ENCODE peak calls at places on chromosomes 5 and 9, in nine cellular contexts. U is spleen, C is cardiac muscle cell, A is IMR-90, E is PC-3, G is ovary, X is sigmoid colon, D is pancreas, Q is stomach. L is an unnamed sample.

GRCh38 chr5:179786861-179787260 is 6.9 kb upstream of the LTC4S start:
- DNase-seq in U (no peak), C (no peak), A (no peak), E (no peak), G (no peak), X (peak; percentile 57), D (no peak), Q (no peak), L (no peak)

GRCh38 chr9:120418315-120418714 is 161.7 kb downstream of the CDK5RAP2 start:
- DNase-seq in U (no peak), C (no peak), A (no peak), E (no peak), G (no peak), X (no peak), D (no peak), Q (no peak), L (no peak)

GRCh38 chr5:33210983-33211382 is 229.8 kb upstream of the TARS1 start:
- DNase-seq in U (no peak), C (no peak), A (no peak), E (no peak), G (no peak), X (no peak), D (no peak), Q (no peak), L (no peak)

GRCh38 chr9:971901-972511 is 4.4 kb upstream of the DMRT3 start:
- DNase-seq in U (no peak), C (peak; percentile 67), A (no peak), E (no peak), G (no peak), X (no peak), D (peak; percentile 63), Q (no peak), L (peak; percentile 70)

GRCh38 chr9:33287087-33287490 is 3.2 kb upstream of the NFX1 start:
- DNase-seq in U (no peak), C (peak; percentile 64), A (peak; percentile 75), E (peak; percentile 76), G (no peak), X (no peak), D (no peak), Q (peak; percentile 55), L (peak; percentile 71)

GRCh38 chr5:86837610-86838009 is 219.9 kb downstream of the COX7C start:
- DNase-seq in U (no peak), C (no peak), A (peak; percentile 20), E (peak; percentile 77), G (no peak), X (no peak), D (no peak), Q (no peak), L (no peak)

GRCh38 chr5:56328753-56329560 is 95.8 kb upstream of the ANKRD55 start:
- DNase-seq in U (no peak), C (no peak), A (peak; percentile 76), E (peak; percentile 67), G (no peak), X (no peak), D (no peak), Q (no peak), L (no peak)

GRCh38 chr5:15238006-15238405 is 262.0 kb upstream of the FBXL7 start:
- DNase-seq in U (no peak), C (no peak), A (no peak), E (no peak), G (no peak), X (no peak), D (no peak), Q (no peak), L (no peak)

GRCh38 chr5:136108131-136108739 is 24.4 kb upstream of the SMAD5 start:
- DNase-seq in U (no peak), C (no peak), A (no peak), E (no peak), G (no peak), X (no peak), D (no peak), Q (no peak), L (no peak)

GRCh38 chr5:130871346-130872086 is 293.5 kb downstream of the HINT1 start:
- DNase-seq in U (no peak), C (peak; percentile 45), A (peak; percentile 1), E (peak; percentile 50), G (no peak), X (no peak), D (no peak), Q (peak; percentile 26), L (no peak)

GRCh38 chr9:92176068-92176799 is 61.0 kb upstream of the SPTLC1 start:
- DNase-seq in U (no peak), C (no peak), A (no peak), E (peak; percentile 14), G (no peak), X (no peak), D (no peak), Q (no peak), L (no peak)

GRCh38 chr9:17018001-17018491 is 116.8 kb upstream of the CNTLN start:
- DNase-seq in U (no peak), C (no peak), A (peak; percentile 75), E (no peak), G (peak; percentile 19), X (peak; percentile 68), D (no peak), Q (no peak), L (no peak)

GRCh38 chr5:55672477-55672911 is 39.6 kb downstream of the SLC38A9 start:
- DNase-seq in U (no peak), C (no peak), A (no peak), E (no peak), G (no peak), X (no peak), D (no peak), Q (no peak), L (no peak)

GRCh38 chr5:23446436-23446835 is 61.0 kb upstream of the PRDM9 start:
- DNase-seq in U (no peak), C (no peak), A (no peak), E (peak; percentile 52), G (no peak), X (no peak), D (no peak), Q (no peak), L (no peak)

GRCh38 chr5:23451156-23451555 is 56.3 kb upstream of the PRDM9 start:
- DNase-seq in U (no peak), C (no peak), A (no peak), E (peak; percentile 57), G (no peak), X (no peak), D (no peak), Q (no peak), L (no peak)

GRCh38 chr5:23445573-23445972 is 61.8 kb upstream of the PRDM9 start:
- DNase-seq in U (no peak), C (no peak), A (no peak), E (peak; percentile 27), G (no peak), X (no peak), D (no peak), Q (no peak), L (no peak)

GRCh38 chr5:23448627-23449026 is 58.8 kb upstream of the PRDM9 start:
- DNase-seq in U (no peak), C (no peak), A (no peak), E (no peak), G (no peak), X (no peak), D (no peak), Q (no peak), L (no peak)

DNA sequence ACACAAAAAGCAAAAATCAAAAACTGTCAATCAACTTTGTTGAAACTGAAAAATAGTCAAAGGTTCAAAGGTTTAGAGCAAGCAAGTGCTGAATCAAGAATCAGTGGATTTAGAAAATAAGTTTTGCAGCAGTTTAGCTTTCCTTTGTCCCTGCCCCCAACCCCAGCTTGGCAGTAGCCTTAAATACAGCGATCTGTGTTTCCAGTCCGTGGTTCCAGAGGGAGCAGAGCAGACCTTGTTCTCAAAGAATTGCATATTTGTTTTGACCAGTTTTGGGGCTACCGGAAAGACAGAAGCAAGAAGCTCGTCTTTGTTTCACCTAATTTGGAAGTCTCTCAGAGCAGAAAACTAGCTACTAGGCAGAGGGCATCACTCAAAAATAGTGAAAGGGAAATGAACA is 57.2 kb upstream of the PRDM9 start:
- DNase-seq in U (no peak), C (no peak), A (no peak), E (no peak), G (no peak), X (no peak), D (no peak), Q (no peak), L (no peak)
- H3K9me3 ChIP-seq in U (no peaks in the 10 kb centered on the region), C (no peaks in the 10 kb centered on the region), A (no peaks in the 10 kb centered on the region), E (no peaks in the 10 kb centered on the region), G (no peaks in the 10 kb centered on the region), X (no peaks in the 10 kb centered on the region), D (no peaks in the 10 kb centered on the region), Q (no peaks in the 10 kb centered on the region), L (peaks cover 6% of the 10 kb centered on the region)

DNA sequence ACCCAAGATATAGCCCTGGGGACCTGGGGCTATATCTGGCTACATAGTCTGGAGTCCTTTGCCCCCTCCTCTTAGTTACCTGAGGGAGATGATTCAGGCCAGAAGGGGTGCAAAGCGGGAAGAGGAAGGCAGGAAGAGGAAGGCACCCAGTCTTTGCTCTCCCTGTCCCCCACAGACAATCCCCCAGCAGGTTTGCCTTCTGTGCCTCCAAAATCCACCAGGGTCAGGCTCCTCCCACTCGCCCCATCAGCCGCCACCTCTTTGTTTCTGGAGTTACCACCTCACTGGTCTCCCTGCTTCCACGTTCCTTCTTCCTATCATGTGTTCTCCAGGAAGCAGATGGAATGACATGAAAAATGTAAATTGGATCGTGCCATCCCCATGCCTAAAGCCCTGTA is 31.2 kb upstream of the FABP6 start:
- DNase-seq in U (no peak), C (no peak), A (no peak), E (no peak), G (no peak), X (no peak), D (no peak), Q (no peak), L (no peak)
- H3K4me3 ChIP-seq in U (no peak overlapping the region), C (no peak overlapping the region), A (no peak overlapping the region), E (no peak overlapping the region), G (no peak overlapping the region), X (no peak overlapping the region), D (no peak overlapping the region), Q (no peak overlapping the region), L (no peak overlapping the region)

DNA sequence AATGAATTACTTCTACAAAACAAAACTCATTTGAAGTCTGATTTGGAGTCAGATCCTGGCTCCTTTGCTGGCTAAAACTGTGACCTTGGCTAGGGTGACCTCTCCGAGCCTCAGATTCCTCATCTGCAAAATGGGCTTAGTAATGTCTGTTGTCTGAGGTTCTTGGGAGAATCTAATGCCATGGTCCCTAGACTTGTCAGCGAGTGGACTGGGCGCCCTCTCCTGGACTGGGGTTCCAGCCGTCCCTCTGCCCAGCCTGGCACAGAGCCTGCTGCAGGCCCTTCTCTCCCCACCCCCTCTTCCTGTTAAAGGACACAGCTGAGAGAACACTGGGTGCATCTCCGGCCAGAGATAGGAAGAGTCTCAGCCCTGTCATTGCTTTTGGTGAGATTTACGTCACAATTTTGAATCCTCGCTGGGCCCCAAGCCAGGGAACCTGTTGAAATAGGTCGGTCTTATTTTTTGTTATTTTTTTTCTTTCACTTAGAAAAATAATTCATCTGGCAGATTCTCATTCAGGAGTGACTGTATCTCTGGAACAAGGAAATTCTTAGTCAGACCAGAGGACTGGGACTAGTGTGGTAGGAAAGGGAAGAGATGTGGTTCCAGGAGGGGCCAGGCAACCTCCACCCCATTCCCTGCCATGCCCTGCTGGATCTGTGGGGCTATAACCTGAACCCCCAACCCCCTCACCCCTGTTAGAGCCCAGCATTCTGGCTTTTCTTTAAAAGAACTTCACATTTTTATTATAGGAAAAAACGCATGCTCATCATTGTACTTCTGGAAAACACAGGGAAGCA is 48.2 kb upstream of the RPL26L1 start:
- DNase-seq in U (peak; percentile 92), C (no peak), A (peak; percentile 96), E (peak; percentile 51), G (no peak), X (peak; percentile 95), D (peak; percentile 40), Q (peak; percentile 55), L (peak; percentile 79)
- TF ChIP-seq CTCF in U (peak; percentile 57), C (peak; percentile 53), A (peak; percentile 53), E (peak; percentile 60), G (no peak), X (no peak), D (no peak), Q (no peak), L (no peak)

GRCh38 chr5:152689275-152689711 is 284.2 kb upstream of the NMUR2 start:
- DNase-seq in U (peak; percentile 67), C (no peak), A (no peak), E (no peak), G (no peak), X (no peak), D (no peak), Q (no peak), L (no peak)
- H3K9me3 ChIP-seq in U (peaks cover 10% of the 10 kb centered on the region), C (no peaks in the 10 kb centered on the region), A (peaks cover 7% of the 10 kb centered on the region), E (peaks cover 4% of the 10 kb centered on the region), G (no peaks in the 10 kb centered on the region), X (peaks cover under 1% of the 10 kb centered on the region), D (no peaks in the 10 kb centered on the region), Q (peaks cover 5% of the 10 kb centered on the region), L (peaks cover 7% of the 10 kb centered on the region)